ENCODE peak calls at places on chromosomes 7 and 10, in four cellular contexts. M is dorsolateral prefrontal cortex, L is GM20000, F is psoas muscle. A is an unnamed sample.

GRCh38 chr10:78247821-78248220 is 214.2 kb downstream of the RPS24 start:
- DNase-seq in M (no peak), L (no peak), F (no peak), A (no peak)

GRCh38 chr10:123026266-123026665 is 17.5 kb downstream of the ACADSB start:
- DNase-seq in M (no peak), L (no peak), F (no peak), A (no peak)

GRCh38 chr7:29642494-29643155 is 79.0 kb downstream of the PRR15 start:
- DNase-seq in M (no peak), L (no peak), F (no peak), A (no peak)

GRCh38 chr7:28711096-28711495 is 247.0 kb downstream of the TRIL start:
- DNase-seq in M (no peak), L (no peak), F (no peak), A (no peak)

GRCh38 chr7:158369866-158370265 is 217.8 kb downstream of the PTPRN2 start:
- DNase-seq in M (no peak), L (no peak), F (no peak), A (no peak)

GRCh38 chr7:46153951-46154787 is 233.1 kb upstream of the IGFBP3 start:
- DNase-seq in M (no peak), L (peak; percentile 11), F (peak; percentile 20), A (no peak)

GRCh38 chr10:16646474-16647059 is 124.9 kb upstream of the C1QL3 start:
- DNase-seq in M (no peak), L (no peak), F (no peak), A (no peak)

GRCh38 chr10:16792675-16793074 is 24.5 kb downstream of the RSU1 start:
- DNase-seq in M (no peak), L (no peak), F (peak; percentile 32), A (no peak)

GRCh38 chr7:81715984-81716588 is 53.8 kb downstream of the HGF start:
- DNase-seq in M (no peak), L (no peak), F (no peak), A (no peak)
- TF ChIP-seq CTCF in M (no peak), L (no peak), F (no peak), A (no peak)

GRCh38 chr7:50679218-50680007 is 103.3 kb downstream of the GRB10 start:
- DNase-seq in M (no peak), L (peak; percentile 47), F (no peak), A (peak; percentile 52)
- TF ChIP-seq CTCF in M (peak; percentile 61), L (no peak), F (peak; percentile 46), A (peak; percentile 45)

DNA sequence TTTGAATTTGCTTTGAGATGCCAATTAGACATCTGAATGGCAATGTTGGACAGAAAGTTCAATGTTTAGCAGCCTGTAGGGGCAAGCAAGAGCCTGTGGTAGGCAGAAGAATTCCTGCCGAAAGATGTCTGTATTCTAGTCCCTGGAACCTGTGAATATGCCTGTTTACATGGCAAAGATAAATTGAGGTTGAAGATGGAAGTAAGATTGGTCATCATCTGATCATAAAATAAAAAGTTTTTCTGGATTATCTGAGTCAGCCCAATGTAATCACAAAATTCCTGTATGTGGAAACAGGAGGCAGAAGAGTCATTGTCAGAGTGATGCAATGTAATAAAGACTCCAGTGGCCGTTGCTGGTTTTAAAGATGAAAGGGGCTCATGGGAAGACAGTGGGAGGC is 430.5 kb downstream of the MDFIC start:
- DNase-seq in M (no peak), L (no peak), F (no peak), A (no peak)
- TF ChIP-seq CTCF in M (no peak), L (no peak), F (no peak), A (no peak)

DNA sequence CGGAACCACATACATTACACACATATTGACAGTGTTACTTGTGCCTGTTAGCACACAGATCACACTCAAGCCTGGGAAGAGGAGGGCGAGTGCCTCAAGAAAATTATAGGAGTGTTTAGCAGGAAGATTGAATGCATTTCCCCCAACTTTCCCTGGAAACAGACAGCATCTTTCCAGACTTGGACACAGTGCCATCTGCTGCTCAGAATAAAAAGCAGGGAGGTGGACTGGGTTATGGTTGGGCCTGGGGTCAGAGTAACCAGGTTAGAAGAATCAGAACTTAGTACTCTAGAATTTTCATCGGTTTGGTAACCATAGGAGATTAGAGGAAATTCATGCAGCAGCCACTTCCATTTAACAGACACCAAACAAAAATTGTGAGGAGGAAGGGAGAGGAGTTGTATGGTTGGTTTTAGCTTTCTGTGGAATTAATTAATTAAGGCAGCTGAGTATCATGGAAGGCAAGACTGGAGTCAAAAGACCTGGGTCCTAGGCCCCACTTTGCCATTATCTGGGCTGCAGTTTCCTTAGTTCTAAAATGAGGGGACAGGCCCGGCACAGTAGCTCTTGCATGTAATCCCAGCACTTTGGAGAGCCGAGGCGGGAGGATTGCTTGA is 43.4 kb upstream of the OPTN start:
- DNase-seq in M (no peak), L (no peak), F (no peak), A (no peak)
- TF ChIP-seq CTCF in M (peak; percentile 46), L (no peak), F (no peak), A (no peak)

DNA sequence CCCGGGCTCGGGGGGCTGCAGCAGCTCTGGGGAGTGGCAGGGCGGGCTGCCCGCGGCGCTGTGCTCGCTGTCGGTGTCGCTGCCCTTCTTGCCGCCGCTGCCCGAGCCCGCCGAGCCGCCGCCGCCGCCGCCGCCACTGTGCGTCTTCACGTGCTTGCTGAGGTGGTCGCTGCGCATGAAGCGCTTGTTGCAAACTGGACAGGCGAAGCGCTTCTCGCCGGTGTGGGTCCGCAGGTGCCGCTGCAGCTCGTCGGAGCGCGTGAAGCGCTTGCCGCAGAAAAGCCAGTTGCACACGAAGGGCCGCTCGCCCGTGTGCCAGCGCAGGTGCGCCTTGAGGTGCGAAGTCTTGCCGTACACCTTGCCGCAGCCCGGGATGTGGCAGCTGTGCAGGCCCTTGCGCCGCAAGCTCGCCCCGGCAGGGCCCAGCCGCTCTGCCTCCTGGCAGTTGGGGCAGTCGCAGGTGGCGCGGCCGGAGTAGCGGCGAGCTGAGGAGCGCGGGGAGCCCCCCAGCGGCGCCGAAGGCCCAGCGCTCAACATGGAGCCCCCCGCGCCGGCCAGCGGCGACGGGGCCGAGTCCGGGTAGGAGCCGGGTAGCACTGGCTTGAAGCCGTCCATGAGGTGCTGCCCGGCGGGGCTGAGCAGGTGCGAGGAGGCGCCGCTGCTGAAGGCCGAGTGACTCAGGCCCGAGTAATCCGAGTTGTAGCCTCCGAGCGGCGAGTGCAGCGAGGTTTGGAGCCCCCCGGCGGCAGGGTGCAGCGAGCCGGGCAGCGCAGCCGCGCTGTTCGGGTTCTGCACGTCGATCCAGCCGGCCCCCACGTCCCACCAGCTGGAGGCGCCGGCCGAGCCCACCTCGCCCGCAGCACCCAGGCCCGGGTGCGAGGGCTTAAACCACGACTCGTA is 2.1 kb downstream of the SP8 start:
- DNase-seq in M (no peak), L (peak; percentile 68), F (no peak), A (peak; percentile 41)
- TF ChIP-seq CTCF in M (no peak), L (no peak), F (no peak), A (no peak)

DNA sequence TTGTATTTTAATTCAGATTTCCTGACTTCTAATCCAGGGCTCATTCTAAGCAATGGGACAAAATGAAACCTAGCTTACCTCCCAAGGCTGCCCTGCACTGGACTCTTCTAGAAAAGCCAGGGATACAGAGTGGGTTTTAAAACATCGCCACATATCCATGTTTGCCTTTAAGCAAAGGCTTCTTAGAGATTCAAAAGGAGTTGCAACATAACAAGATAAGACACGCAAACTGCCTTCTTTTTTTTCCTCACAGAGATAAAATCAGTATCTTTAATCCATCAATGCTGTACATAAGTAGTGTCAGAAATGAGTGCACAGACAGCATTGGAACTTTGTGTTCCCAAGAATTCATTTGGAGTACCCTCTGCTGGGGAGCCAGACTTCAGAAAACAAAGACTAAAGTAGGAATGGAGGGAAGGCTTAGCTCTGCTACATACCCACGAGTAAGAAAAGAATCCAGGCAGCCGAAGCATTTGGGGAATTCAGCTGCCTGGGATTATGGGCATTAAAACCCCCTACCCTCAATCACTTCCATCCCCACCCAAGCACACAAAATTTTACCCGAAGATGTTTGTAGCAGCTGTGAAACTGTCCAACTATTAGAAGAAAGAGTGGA is 427.8 kb downstream of the ARL4A start:
- DNase-seq in M (no peak), L (no peak), F (no peak), A (no peak)
- TF ChIP-seq CTCF in M (no peak), L (no peak), F (no peak), A (no peak)

DNA sequence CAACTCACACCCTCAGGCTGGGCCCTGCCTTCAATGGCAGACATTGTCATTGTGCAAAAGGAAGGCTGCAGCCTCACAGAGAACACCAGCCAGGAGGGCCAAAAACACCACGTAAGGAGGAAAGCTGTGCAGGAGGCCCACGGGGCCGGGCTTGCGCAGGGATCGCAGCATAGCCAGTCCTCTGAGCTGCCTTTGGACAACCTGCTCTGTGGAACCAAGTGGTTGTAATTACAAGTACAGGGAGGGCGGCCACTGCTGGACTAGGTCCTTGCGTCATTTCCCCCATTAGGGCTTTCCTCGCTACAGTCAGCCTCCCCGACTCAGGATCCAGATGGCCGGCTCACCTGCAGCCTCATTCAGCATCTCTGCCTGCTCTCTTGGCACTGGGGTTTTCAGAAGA is 66.9 kb downstream of the FAM53B start:
- DNase-seq in M (no peak), L (no peak), F (peak; percentile 27), A (no peak)
- TF ChIP-seq CTCF in M (no peak), L (no peak), F (no peak), A (no peak)

DNA sequence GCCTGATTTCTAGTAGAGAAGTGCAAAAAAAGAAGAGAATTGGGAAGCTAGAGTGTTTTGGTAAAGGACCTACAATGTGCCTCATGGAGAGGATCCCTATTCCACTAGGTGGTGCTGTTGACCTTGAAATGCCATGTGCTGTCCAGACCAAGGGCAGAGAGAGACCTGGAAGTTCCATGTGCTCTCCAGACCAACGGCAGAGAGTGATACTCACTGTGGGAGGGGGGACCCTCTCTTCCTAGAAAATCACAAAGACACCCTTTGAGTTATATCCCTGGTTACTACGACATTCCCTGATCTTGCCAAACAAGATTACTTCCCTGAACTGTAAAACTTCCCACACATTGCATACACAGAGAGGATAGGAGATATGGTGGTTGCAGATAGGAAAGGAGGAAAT is 212.7 kb upstream of the ZNF804B start:
- DNase-seq in M (no peak), L (peak; percentile 42), F (no peak), A (peak; percentile 19)
- TF ChIP-seq CTCF in M (peak; percentile 38), L (peak; percentile 46), F (no peak), A (peak; percentile 72)

GRCh38 chr7:47254081-47255006 is 327.6 kb downstream of the TNS3 start:
- DNase-seq in M (peak; percentile 61), L (peak; percentile 90), F (peak; percentile 89), A (peak; percentile 88)
- TF ChIP-seq CTCF in M (peak; percentile 93), L (peak; percentile 95), F (peak; percentile 98), A (peak; percentile 94)

GRCh38 chr7:2566890-2567662 is 8.3 kb downstream of the IQCE start:
- DNase-seq in M (peak; percentile 69), L (peak; percentile 58), F (no peak), A (peak; percentile 64)
- TF ChIP-seq CTCF in M (no peak), L (no peak), F (no peak), A (no peak)